ENCODE peak calls at places on chromosomes 16 and 17, in eight cellular contexts. D, J, G, Z, K, H, W and S are unnamed samples.

GRCh38 chr16:73549960-73550359 is 502.0 kb upstream of the ZFHX3 start:
- DNase-seq in D (no peak), J (no peak), G (no peak), Z (no peak), K (no peak), H (no peak), W (no peak), S (no peak)

GRCh38 chr17:55283256-55283965 is 18.7 kb downstream of the HLF start:
- DNase-seq in D (no peak), J (no peak), G (no peak), Z (no peak), K (no peak), H (peak; percentile 48), W (no peak), S (no peak)

GRCh38 chr17:45812102-45812501 is 28.0 kb downstream of the CRHR1 start:
- DNase-seq in D (peak; percentile 37), J (no peak), G (peak; percentile 51), Z (no peak), K (no peak), H (peak; percentile 16), W (no peak), S (peak; percentile 8)

GRCh38 chr17:78118801-78119241 is 9.7 kb downstream of the TMC6 start:
- DNase-seq in D (no peak), J (no peak), G (no peak), Z (no peak), K (no peak), H (no peak), W (no peak), S (no peak)

GRCh38 chr16:22317001-22317530 is 19.9 kb downstream of the POLR3E start:
- DNase-seq in D (no peak), J (no peak), G (no peak), Z (no peak), K (no peak), H (no peak), W (no peak), S (no peak)

GRCh38 chr16:65118866-65119265 is 3.0 kb downstream of the CDH11 start:
- DNase-seq in D (no peak), J (no peak), G (no peak), Z (no peak), K (no peak), H (peak; percentile 37), W (no peak), S (no peak)

GRCh38 chr16:57479422-57480126 is 6.7 kb downstream of the DOK4 start:
- DNase-seq in D (no peak), J (no peak), G (peak; percentile 66), Z (no peak), K (peak; percentile 61), H (peak; percentile 74), W (peak; percentile 74), S (no peak)

GRCh38 chr16:10754941-10755340 is 11.3 kb downstream of the NUBP1 start:
- DNase-seq in D (no peak), J (no peak), G (no peak), Z (no peak), K (no peak), H (peak; percentile 80), W (no peak), S (no peak)

GRCh38 chr16:68272501-68273209 is 8.3 kb downstream of the SLC7A6 start:
- DNase-seq in D (no peak), J (peak; percentile 35), G (no peak), Z (no peak), K (no peak), H (no peak), W (no peak), S (peak; percentile 82)

GRCh38 chr16:68273459-68273858 is 9.1 kb downstream of the SLC7A6 start:
- DNase-seq in D (no peak), J (no peak), G (no peak), Z (no peak), K (no peak), H (no peak), W (no peak), S (no peak)

GRCh38 chr16:68274441-68274840 is 10.1 kb downstream of the SLC7A6 start:
- DNase-seq in D (no peak), J (no peak), G (no peak), Z (peak; percentile 54), K (no peak), H (no peak), W (no peak), S (no peak)

GRCh38 chr16:68275611-68276191 is 11.4 kb downstream of the SLC7A6 start:
- DNase-seq in D (no peak), J (no peak), G (no peak), Z (no peak), K (no peak), H (no peak), W (no peak), S (peak; percentile 71)

DNA sequence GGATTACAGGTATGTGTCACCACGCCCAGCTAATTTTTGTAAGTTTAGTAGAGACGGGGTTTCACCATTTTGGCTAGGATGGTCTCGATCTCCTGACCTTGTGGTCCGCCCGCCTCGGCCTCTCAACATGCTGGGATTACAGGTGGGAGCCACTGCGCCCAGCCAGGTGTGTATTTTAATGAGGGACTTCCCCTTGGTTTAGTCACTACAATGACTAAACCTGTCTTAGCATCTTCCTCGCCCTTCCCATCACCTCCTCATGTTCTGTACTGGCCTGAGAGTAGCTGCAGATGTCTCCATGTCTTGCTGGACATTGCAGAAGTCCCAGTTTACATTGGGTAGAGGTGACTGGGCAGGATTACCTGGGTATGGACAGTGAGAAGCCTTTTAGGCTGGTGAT is 9.6 kb downstream of the SLC7A6 start:
- DNase-seq in D (no peak), J (no peak), G (no peak), Z (no peak), K (no peak), H (no peak), W (no peak), S (no peak)
- H3K4me1 ChIP-seq in D (no peaks in the 10 kb centered on the region), J (no peaks in the 10 kb centered on the region), G (no peaks in the 10 kb centered on the region), Z (peaks cover 88% of the 10 kb centered on the region), K (no peaks in the 10 kb centered on the region), H (no peaks in the 10 kb centered on the region), W (peaks cover 54% of the 10 kb centered on the region), S (peaks cover 60% of the 10 kb centered on the region)

GRCh38 chr17:68540981-68541380 is 28.8 kb downstream of the PRKAR1A start:
- DNase-seq in D (no peak), J (no peak), G (no peak), Z (no peak), K (no peak), H (no peak), W (no peak), S (no peak)

GRCh38 chr17:68541816-68542215 is 29.6 kb downstream of the PRKAR1A start:
- DNase-seq in D (no peak), J (no peak), G (no peak), Z (no peak), K (no peak), H (no peak), W (no peak), S (no peak)

GRCh38 chr17:68542698-68543463 is 30.7 kb downstream of the PRKAR1A start:
- DNase-seq in D (no peak), J (no peak), G (no peak), Z (no peak), K (no peak), H (no peak), W (no peak), S (no peak)

GRCh38 chr17:68535903-68536302 is 23.7 kb downstream of the PRKAR1A start:
- DNase-seq in D (no peak), J (no peak), G (no peak), Z (no peak), K (no peak), H (no peak), W (no peak), S (no peak)

DNA sequence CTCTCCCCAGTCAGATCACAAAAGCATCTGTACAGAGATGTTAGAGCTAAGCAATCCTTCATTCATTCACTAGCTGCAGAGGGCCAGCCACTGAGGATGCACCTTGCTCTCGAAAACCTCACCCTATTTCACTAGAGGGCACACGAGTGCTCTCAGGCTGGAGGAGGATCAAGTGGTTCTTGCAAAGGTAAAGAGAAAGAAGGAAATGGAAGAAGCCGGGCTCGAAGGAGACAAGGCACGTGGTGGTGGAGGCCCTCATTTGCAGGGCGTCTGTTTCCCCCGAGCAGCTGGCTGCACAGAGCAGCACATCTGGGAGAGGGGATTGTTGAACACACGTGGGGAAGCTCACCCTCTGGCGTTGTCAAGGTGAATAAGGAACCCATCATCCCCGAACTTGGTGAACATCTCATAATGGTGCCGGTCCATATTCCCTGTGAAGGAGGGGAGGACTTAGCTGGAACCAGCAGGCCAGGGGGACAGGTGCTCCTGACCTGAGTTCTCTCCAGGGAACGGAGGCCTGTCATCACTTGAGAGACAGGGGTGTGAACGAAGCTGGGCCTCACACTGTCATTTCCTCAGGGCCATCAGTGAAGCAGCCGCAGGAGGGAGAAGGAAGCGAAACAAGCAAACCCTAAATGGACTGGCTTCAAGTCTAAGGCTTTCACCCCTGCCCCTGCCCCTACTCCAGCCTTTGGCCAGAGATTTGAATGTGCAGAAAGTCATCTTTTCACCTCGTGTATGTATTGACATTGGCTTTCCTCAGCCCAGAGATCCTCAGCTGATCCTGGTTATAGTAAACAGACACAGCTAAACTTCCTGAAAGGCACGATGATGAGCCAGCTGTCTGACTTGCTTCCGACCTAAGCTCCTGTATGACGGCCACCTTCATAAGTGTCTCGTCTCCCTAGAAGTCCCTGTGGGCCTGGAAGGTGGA is 27.6 kb downstream of the PRKAR1A start:
- DNase-seq in D (no peak), J (no peak), G (peak; percentile 24), Z (no peak), K (peak; percentile 49), H (no peak), W (no peak), S (peak; percentile 81)
- TF ChIP-seq CTCF in D (no peak), J (no peak), G (peak; percentile 33), Z (no peak), K (peak; percentile 58), H (peak; percentile 23), W (no peak), S (peak; percentile 86)

GRCh38 chr17:48997827-48998556 is 807 bp downstream of the IGF2BP1 start:
- DNase-seq in D (no peak), J (no peak), G (peak; percentile 52), Z (no peak), K (no peak), H (peak; percentile 35), W (no peak), S (peak; percentile 35)
- H3K4me3 ChIP-seq in D (no peak overlapping the region), J (peak overlapping the region; percentile 9), G (peak overlapping the region; percentile 97), Z (peak overlapping the region; percentile 28), K (no peak overlapping the region), H (peak overlapping the region; percentile 58), W (peak overlapping the region; percentile 7), S (peak overlapping the region; percentile 83)

GRCh38 chr16:81480856-81481821 is 36.5 kb downstream of the CMIP start:
- DNase-seq in D (no peak), J (no peak), G (no peak), Z (peak; percentile 52), K (no peak), H (peak; percentile 45), W (peak; percentile 93), S (peak; percentile 91)

GRCh38 chr16:81483064-81483969 is 38.7 kb downstream of the CMIP start:
- DNase-seq in D (no peak), J (no peak), G (no peak), Z (no peak), K (no peak), H (peak; percentile 23), W (no peak), S (no peak)

GRCh38 chr16:81485225-81485624 is 40.6 kb downstream of the CMIP start:
- DNase-seq in D (no peak), J (no peak), G (no peak), Z (no peak), K (no peak), H (peak; percentile 27), W (no peak), S (no peak)

GRCh38 chr16:81483970-81484595 is 39.5 kb downstream of the CMIP start:
- DNase-seq in D (no peak), J (no peak), G (no peak), Z (no peak), K (no peak), H (no peak), W (no peak), S (no peak)

DNA sequence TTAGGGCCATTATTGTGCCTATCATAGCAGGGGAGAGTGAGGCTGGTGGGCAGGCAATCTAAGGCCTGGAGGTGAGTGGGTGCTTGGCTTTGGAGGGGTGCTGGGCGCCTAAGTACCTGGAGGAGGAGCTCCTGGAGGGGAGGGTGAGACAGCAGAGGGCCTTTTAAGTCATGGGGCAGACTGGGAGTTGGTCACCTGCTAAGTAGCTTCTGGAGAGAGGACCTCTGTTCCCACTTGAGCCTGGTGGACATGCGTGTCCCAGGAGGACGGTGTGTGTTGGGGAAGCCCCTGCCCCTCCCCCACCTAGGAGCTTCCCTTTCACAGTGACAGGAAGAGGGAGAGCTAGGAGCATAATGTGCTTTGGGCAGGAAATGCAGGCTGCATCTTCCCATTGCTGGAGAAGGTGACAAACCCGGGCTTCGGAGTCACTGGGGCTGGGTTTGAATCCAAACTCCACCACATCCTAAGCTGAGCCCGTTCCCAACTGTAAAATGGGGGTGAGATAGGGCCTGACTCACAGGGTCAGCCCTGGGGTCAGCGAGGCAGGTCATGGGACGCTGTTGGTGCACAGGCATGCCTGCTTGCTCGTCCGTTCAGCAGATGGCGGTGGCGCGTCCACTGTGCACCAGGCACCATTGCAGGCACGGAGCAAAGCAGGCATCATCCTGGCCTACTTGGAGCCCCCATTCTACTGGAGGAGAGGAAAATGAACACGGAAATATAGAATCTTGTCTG is 37.9 kb downstream of the CMIP start:
- DNase-seq in D (no peak), J (no peak), G (no peak), Z (no peak), K (no peak), H (no peak), W (no peak), S (no peak)
- H3K4me1 ChIP-seq in D (peaks cover 16% of the 10 kb centered on the region), J (no peaks in the 10 kb centered on the region), G (peaks cover 14% of the 10 kb centered on the region), Z (no peaks in the 10 kb centered on the region), K (no peaks in the 10 kb centered on the region), H (peaks cover 17% of the 10 kb centered on the region), W (peaks cover 89% of the 10 kb centered on the region), S (peaks cover 63% of the 10 kb centered on the region)